ENCODE peak calls at places on chromosome 19, in seven cellular contexts. Q, I, A, W, S, F and Y are unnamed samples. For H3K4me1, the result is how much of the 10 kb centered on the place peaks cover.

GRCh38 chr19:41402010-41402409 is 4.4 kb downstream of the BCKDHA start:
- DNase-seq in I (no peak), S (no peak), W (no peak), F (no peak), Q (no peak), A (no peak), Y (no peak)

GRCh38 chr19:57757941-57758340 is 11.3 kb downstream of the ZNF776 start:
- DNase-seq in A (no peak), I (no peak), Q (no peak), S (no peak), W (no peak), F (no peak), Y (no peak)

GRCh38 chr19:42270346-42271044 is 1.4 kb downstream of the CIC start:
- DNase-seq in W (no peak), Q (peak), F (no peak), S (peak), A (peak), I (peak), Y (no peak)

GRCh38 chr19:57075125-57075524 is 44.7 kb upstream of the USP29 start:
- DNase-seq in S (no peak), Q (no peak), F (no peak), W (no peak), A (no peak), I (no peak), Y (no peak)

GRCh38 chr19:49853852-49854849 is 3.2 kb downstream of the PTOV1 start:
- DNase-seq in S (peak), A (no peak), Q (no peak), I (no peak), W (no peak), F (no peak), Y (peak)

GRCh38 chr19:35246466-35247096 is 2.2 kb upstream of the LSR start:
- DNase-seq in Q (no peak), W (no peak), S (no peak), I (no peak), A (no peak), F (no peak), Y (no peak)

GRCh38 chr19:36103842-36104552 is 6.9 kb upstream of the OVOL3 start:
- DNase-seq in Q (no peak), W (no peak), F (no peak), S (no peak), A (no peak), I (no peak), Y (no peak)

GRCh38 chr19:57171551-57172081 is 4.3 kb upstream of the DUXA start:
- DNase-seq in A (peak), S (no peak), Q (peak), I (peak), F (peak), W (peak), Y (peak)

GRCh38 chr19:11699931-11700794 is 38.6 kb downstream of the ZNF823 start:
- DNase-seq in W (peak), A (peak), Q (no peak), S (no peak), I (peak), F (peak), Y (peak)

GRCh38 chr19:35123573-35123972 is 8.0 kb downstream of the FXYD3 start:
- DNase-seq in A (no peak), F (no peak), I (no peak), S (no peak), Q (no peak), W (no peak), Y (no peak)

GRCh38 chr19:489418-490196 is 6.7 kb upstream of the MADCAM1 start:
- DNase-seq in W (peak), Q (no peak), I (no peak), F (peak), S (no peak), A (peak), Y (peak)

GRCh38 chr19:24127601-24128000 is 40.6 kb downstream of the ZNF254 start:
- DNase-seq in Q (no peak), F (no peak), W (no peak), I (no peak), S (no peak), A (no peak), Y (no peak)

GRCh38 chr19:35266904-35267817 is 1.6 kb upstream of the USF2 start:
- DNase-seq in F (peak), Q (peak), W (peak), S (peak), A (no peak), I (no peak), Y (peak)

GRCh38 chr19:35845215-35846037 is 6.9 kb downstream of the NPHS1 start:
- DNase-seq in F (peak), Q (no peak), A (no peak), S (peak), I (no peak), W (peak), Y (peak)

GRCh38 chr19:13790354-13790753 is 4.9 kb upstream of the ZSWIM4 start:
- DNase-seq in W (no peak), S (no peak), I (no peak), Q (peak), F (no peak), A (peak), Y (no peak)

GRCh38 chr19:926595-927043 is 784 bp downstream of the ARID3A start:
- DNase-seq in S (no peak), Q (no peak), F (peak), I (no peak), W (peak), A (no peak), Y (peak)

GRCh38 chr19:48969276-48970138 is 4.4 kb downstream of the FTL start:
- DNase-seq in W (no peak), S (no peak), A (no peak), F (peak), Q (no peak), I (no peak), Y (peak)

GRCh38 chr19:46489445-46490272 is 6.0 kb downstream of the PNMA8B start:
- DNase-seq in F (peak), S (no peak), Q (no peak), I (no peak), A (peak), W (peak), Y (peak)

GRCh38 chr19:952049-952679 is 26.3 kb downstream of the ARID3A start:
- DNase-seq in S (no peak), F (peak), W (no peak), I (no peak), A (no peak), Q (no peak), Y (no peak)

GRCh38 chr19:11152318-11153062 is 3.1 kb downstream of the SPC24 start:
- DNase-seq in W (no peak), F (no peak), Q (no peak), I (no peak), A (peak), S (peak), Y (no peak)

GRCh38 chr19:49560358-49560900 is 19.9 kb downstream of the NOSIP start:
- DNase-seq in S (peak), A (no peak), Q (peak), F (no peak), W (no peak), I (peak), Y (no peak)

GRCh38 chr19:48665786-48666185 is 7.0 kb downstream of the NTN5 start:
- DNase-seq in Q (no peak), A (no peak), F (no peak), I (no peak), W (no peak), S (no peak), Y (no peak)

GRCh38 chr19:6838062-6838655 is 49.2 kb upstream of the ADGRE1 start:
- DNase-seq in W (no peak), S (no peak), F (no peak), A (no peak), I (no peak), Q (no peak), Y (no peak)

GRCh38 chr19:35318679-35319448 is 10.1 kb upstream of the CD22 start:
- DNase-seq in Q (no peak), I (no peak), F (no peak), S (no peak), W (no peak), A (peak), Y (no peak)

GRCh38 chr19:47661571-47661970 is 51.7 kb upstream of the EHD2 start:
- DNase-seq in S (no peak), I (no peak), A (no peak), F (no peak), W (no peak), Q (no peak), Y (no peak)
- H3K27ac ChIP-seq in S (peak), I (no peak), A (peak), F (no peak), W (no peak), Q (no peak), Y (no peak)

DNA sequence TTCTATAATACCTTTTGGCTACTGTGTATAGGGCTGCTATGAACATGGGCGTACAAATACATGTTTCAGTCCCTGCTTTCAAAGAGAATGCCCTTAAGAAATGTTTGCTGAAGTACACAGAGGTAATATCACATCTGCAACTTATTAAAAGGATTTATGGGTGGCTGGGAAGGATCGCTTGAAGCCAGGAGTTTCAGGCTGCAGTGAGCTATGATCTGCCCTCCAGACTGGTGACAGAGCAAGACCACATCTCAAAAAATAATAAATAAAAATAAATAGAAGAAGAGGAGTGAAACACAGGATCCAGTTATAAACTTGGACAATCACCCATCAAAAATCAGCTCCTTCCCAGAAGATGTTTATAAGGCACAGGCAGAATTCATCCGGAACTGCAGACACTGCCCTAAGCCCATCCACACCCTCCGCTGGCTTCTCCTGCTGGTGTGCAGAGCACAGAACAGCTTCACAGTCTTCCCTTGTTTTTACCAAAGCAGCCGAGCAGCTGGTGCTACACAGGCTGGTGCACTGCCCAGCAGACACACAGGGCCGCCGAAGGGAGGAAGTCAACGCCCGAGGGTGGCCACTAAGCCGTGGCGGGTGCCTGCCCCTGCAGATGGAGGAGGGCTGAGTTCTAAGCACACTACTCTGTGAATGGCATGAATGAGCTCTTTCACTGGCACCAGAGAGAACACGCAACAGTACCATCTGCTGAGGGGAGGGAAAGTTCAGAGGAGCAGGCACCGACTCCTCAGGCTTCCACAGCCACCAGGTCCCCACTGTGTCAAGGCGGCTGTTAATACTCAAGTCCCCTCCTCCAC is 44.0 kb downstream of the BRD4 start:
- DNase-seq in A (no peak), W (peak), F (no peak), I (no peak), S (no peak), Q (no peak), Y (no peak)
- H3K4me1 ChIP-seq in A (under half), W (under half), F (under half), I (half or more), S (half or more), Q (half or more), Y (under half)

GRCh38 chr19:17755533-17755885 is 4.2 kb downstream of the FCHO1 start:
- DNase-seq in Q (no peak), I (no peak), A (no peak), S (no peak), W (no peak), F (no peak), Y (no peak)
- H3K27ac ChIP-seq in Q (no peak), I (peak), A (no peak), S (no peak), W (no peak), F (no peak), Y (peak)

DNA sequence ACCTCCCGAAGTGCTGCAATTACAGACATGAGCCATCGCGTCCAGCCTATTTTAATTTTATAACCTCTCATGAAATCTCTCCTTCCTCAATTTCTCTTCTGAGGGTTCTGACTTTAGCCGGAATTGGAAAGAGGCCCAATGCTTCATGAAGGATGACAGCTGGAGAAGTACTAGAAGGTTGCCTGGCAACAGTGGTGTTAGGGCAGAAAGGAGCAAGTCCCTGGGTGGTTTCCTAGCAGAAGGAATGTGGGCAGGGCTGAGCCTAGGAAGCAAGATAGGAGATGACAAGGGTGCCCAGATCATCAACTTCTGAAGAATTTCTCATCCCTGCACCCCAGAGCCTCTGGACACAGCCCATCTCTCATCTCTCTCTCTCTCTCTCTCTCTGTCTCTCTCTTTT is 25.8 kb downstream of the CACNG6 start:
- DNase-seq in S (no peak), F (peak), I (no peak), W (no peak), A (peak), Q (no peak), Y (no peak)
- H3K4me1 ChIP-seq in S (under half), F (under half), I (under half), W (under half), A (under half), Q (under half), Y (under half)

DNA sequence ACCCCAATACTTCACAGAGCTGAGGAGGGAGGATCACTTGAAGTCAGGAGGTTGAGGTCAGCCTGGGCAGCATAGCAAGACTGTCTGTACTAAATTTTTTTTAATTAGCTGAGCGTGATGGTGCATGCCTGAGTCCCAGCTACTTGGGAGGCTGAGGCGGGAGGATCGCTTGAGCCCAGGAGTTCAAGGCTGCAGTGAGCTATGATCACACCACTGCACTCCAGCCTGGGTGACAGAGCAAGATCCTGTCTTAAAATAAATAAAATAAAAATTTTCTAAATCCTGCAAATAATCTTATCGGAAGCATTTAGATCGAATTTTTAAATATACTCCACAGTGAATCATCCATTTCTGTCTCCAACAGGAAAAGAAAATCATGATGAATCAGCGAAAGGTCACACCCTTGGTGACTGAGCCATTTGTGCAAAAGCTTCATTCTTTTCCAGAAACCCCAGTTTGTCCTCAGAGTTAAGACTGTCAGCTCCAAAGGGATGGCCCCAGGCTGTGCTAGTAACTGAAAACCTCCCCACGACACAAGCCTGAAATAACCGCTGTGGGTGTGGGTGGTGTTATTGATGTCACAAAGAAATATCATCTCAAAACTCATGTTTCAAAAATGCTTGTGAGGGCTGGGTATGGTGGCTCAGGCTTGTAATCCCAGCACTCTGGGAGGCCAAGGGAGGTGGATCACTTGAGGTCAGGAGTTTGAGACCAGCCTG is 167.6 kb downstream of the PTPRS start:
- DNase-seq in I (no peak), Q (no peak), F (peak), S (no peak), A (peak), W (no peak), Y (no peak)
- H3K27ac ChIP-seq in I (no peak), Q (no peak), F (no peak), S (no peak), A (peak), W (no peak), Y (no peak)

DNA sequence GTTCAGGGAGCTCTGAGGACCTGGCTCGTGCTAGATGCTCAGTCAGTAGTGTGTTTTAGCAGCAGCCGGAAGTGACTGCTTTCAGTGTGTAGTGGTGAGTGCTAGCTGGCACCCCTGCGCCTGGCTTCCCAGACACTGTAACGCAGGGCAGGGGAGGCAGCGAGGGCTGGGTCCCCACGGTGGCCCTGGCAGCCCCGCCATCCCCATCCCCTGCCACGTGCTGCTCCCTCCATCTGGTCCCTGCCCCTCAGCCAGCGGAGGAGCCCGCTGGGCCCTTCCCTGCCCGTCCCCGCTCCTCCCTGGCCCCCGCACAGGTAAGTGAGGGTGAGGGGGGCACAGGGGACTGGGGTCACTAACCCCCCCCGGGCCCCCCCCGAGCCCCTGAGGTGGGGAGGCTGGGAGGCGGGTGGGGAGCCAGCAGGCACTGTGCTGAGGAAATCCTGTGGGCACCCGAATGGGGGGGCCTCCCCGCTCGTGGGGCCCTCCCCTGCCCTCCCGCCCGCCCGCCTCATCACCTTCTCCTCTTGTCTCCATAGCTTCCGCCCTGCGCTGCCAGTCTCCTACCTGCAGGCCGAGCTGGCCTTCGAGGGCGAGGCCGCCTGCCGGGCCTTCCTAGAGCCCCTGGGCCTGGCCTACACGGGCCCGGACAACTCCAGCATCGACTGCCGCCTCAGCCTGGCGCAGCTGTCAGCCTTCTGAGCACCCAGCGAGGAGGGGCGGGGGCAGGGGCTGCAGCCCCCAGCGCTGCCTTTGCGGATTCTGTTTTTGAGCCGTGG is 3.2 kb downstream of the LENG9 start:
- DNase-seq in A (no peak), I (no peak), S (no peak), F (no peak), W (no peak), Q (no peak), Y (peak)
- H3K4me1 ChIP-seq in A (under half), I (under half), S (under half), F (under half), W (under half), Q (under half), Y (under half)

DNA sequence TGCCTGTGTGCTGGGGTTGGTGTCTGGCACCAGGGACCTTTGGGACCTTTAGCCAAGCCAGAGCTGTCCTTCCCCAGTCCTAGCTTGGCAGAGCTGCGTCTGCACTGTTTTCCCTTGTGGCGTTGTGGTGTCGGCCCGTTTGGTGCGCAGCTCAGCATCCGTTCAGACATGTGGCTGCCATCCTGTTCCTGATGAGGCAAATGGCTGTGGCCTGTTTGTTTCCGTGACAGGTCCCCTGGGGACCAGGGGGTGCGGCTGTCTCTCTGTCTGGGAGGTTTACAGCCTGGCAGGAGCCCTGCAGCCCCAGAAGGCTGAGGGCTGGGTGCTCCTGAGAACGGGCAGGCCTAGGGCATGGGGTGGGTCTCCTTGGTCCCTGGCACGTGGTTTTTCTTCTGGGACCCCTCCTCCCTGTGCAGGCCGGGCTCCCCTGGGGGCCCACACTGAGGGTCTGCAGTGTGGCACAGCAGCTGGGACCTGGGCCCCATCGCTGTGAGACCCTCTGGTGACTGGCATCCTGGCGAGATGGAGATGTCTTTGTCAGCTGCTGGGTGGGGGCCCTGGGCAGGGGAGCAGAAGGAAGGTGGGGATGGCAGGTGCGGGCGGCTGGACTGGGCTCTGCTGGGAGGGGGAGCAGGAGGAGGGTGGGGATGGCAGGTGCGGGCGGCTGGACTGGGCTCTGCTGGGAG is 4.0 kb downstream of the SPPL2B start:
- DNase-seq in I (peak), F (no peak), Q (peak), S (peak), W (no peak), A (no peak), Y (no peak)
- H3K27ac ChIP-seq in I (peak), F (no peak), Q (no peak), S (peak), W (no peak), A (no peak), Y (peak)

GRCh38 chr19:3366104-3366760 is at the start of gene NFIC:
- DNase-seq in Q (peak), S (peak), I (no peak), W (peak), F (peak), A (peak), Y (peak)

GRCh38 chr19:3363841-3364500 is 2.4 kb upstream of the NFIC start:
- DNase-seq in I (no peak), F (no peak), A (no peak), W (no peak), S (no peak), Q (no peak), Y (peak)

GRCh38 chr19:3365093-3365446 is 1.3 kb upstream of the NFIC start:
- DNase-seq in A (no peak), I (no peak), F (no peak), W (no peak), S (no peak), Q (no peak), Y (no peak)

GRCh38 chr19:3365447-3366103 is 808 bp upstream of the NFIC start:
- DNase-seq in W (no peak), S (no peak), F (peak), I (no peak), A (peak), Q (no peak), Y (no peak)

DNA sequence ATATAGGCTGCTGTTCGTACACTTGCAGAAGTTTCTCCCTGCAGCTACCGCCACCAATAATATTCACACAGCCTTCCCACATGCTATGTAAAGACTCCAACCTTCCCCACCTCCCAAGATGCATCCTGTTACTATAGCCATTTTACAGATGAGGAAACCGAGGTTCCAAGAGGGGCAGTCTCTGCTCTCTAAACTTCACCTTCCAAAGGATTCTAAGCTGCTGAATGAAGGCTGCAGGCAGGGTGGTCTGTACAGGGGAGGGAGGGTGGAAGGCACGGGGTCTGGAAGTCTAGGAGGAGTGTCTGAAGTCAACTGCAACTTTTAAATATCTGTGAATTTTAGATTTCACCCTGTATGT is 1.9 kb upstream of the NFIC start:
- DNase-seq in S (no peak), A (no peak), I (no peak), Q (no peak), W (no peak), F (no peak), Y (no peak)
- H3K4me1 ChIP-seq in S (under half), A (under half), I (under half), Q (under half), W (under half), F (under half), Y (under half)

GRCh38 chr19:2326699-2327360 is 1.6 kb downstream of the LSM7 start:
- DNase-seq in S (no peak), W (no peak), F (peak), Q (no peak), A (no peak), I (no peak), Y (no peak)
- H3K27ac ChIP-seq in S (no peak), W (no peak), F (no peak), Q (peak), A (peak), I (peak), Y (peak)